ENCODE peak calls at places on chromosome 2, in five cellular contexts. G is RWPE1, H is MM.1S, M is right lobe of liver, X is foreskin keratinocyte. T is an unnamed sample.

GRCh38 chr2:201931955-201932354 is 101.7 kb upstream of the FZD7 start:
- DNase-seq in G (no peak), H (no peak), M (no peak), X (peak), T (no peak)

GRCh38 chr2:236146436-236146835 is 21.8 kb downstream of the GBX2 start:
- DNase-seq in G (no peak), H (no peak), M (no peak), X (no peak), T (no peak)

GRCh38 chr2:99787011-99787410 is 297.2 kb upstream of the REV1 start:
- DNase-seq in M (no peak), H (no peak), G (no peak), X (no peak), T (no peak)

GRCh38 chr2:138641277-138641676 is 138.9 kb downstream of the NXPH2 start:
- DNase-seq in H (no peak), M (no peak), G (peak), X (peak), T (no peak)

GRCh38 chr2:38722271-38723115 is 28.7 kb downstream of the SRSF7 start:
- DNase-seq in H (peak), M (no peak), G (no peak), X (no peak), T (no peak)

GRCh38 chr2:112335600-112335999 is 60.2 kb downstream of the ZC3H6 start:
- DNase-seq in G (no peak), M (no peak), H (no peak), X (no peak), T (no peak)

GRCh38 chr2:219308142-219309093 is 783 bp downstream of the PTPRN start:
- DNase-seq in M (peak), H (peak), G (peak), X (peak), T (no peak)

GRCh38 chr2:162768646-162769045 is 69.9 kb downstream of the KCNH7 start:
- DNase-seq in X (no peak), H (no peak), M (no peak), G (no peak), T (no peak)

GRCh38 chr2:150465703-150466569 is 21.5 kb downstream of the RND3 start:
- DNase-seq in M (no peak), X (peak), H (no peak), G (no peak), T (no peak)

DNA sequence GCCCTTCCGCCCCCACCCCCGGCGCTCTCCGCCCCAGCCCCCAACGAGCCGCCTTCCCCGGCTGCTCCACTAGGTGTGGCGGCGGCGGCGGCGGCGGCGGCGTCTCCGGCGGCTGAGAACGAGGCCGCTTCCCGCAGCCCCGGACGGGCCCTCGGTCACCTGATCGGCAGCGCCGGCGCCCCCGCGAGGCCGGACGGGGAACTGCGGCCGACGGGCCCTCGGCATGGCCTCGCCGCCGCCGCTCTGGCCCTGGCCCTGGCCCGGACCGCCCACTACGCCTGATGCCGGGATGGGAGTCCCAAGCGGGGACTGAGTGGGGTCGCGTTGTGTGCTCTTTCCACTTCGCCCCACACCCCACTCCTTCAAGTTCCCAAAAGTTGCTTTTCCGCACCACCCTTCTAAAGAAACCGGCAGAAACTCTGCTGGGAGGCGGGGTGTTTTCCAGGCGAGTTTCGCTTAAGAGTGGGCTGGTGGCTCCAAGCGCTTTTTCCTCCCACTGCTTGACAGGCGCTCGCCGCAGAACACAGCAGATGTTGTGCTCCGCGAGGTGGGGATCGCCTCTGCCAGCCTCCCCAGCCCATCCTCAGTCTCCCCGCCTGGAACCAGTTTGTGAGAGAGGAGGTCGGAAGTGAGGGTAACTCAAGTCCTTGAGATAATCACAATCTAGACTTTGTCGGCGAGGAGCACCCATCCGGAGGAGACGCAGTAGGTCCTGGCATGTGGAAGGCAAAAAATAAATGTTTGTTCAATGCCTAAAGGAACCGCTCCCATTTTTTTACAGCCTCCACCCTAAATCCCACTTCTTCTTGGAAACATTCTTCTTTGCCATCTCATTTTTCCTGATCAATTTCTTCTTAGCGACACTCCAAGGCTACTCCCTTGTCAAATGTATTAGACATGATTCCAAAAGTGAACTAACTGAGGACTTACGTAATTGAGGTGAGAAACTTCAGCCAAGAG is at the start of gene NCKAP1:
- DNase-seq in G (peak), H (peak), M (peak), X (peak), T (no peak)
- TF ChIP-seq CTCF in G (peak), H (peak), M (peak), X (peak), T (peak)

GRCh38 chr2:142290931-142291330 is 160.1 kb upstream of the LRP1B start:
- DNase-seq in G (no peak), H (no peak), X (peak), M (no peak), T (peak)

GRCh38 chr2:142291964-142292363 is 161.1 kb upstream of the LRP1B start:
- DNase-seq in H (no peak), G (peak), M (no peak), X (peak), T (no peak)

GRCh38 chr2:142285480-142285879 is 154.7 kb upstream of the LRP1B start:
- DNase-seq in G (no peak), X (no peak), M (no peak), H (no peak), T (no peak)

GRCh38 chr2:142280846-142281245 is 150.0 kb upstream of the LRP1B start:
- DNase-seq in X (no peak), H (no peak), M (no peak), G (no peak), T (no peak)

GRCh38 chr2:142286618-142287017 is 155.8 kb upstream of the LRP1B start:
- DNase-seq in H (no peak), G (peak), M (no peak), X (no peak), T (peak)
- TF ChIP-seq CTCF in H (peak), G (no peak), M (peak), X (peak), T (peak)

GRCh38 chr2:127469974-127470373 is 51.7 kb downstream of the PROC start:
- DNase-seq in M (no peak), G (no peak), X (no peak), H (no peak), T (no peak)

GRCh38 chr2:127469051-127469450 is 50.8 kb downstream of the PROC start:
- DNase-seq in G (no peak), X (no peak), H (no peak), M (no peak), T (no peak)

GRCh38 chr2:127471286-127471983 is 53.2 kb downstream of the PROC start:
- DNase-seq in H (no peak), M (no peak), G (no peak), X (no peak), T (no peak)

GRCh38 chr2:127475788-127476187 is 50.5 kb downstream of the IWS1 start:
- DNase-seq in M (no peak), X (no peak), H (no peak), G (no peak), T (no peak)

DNA sequence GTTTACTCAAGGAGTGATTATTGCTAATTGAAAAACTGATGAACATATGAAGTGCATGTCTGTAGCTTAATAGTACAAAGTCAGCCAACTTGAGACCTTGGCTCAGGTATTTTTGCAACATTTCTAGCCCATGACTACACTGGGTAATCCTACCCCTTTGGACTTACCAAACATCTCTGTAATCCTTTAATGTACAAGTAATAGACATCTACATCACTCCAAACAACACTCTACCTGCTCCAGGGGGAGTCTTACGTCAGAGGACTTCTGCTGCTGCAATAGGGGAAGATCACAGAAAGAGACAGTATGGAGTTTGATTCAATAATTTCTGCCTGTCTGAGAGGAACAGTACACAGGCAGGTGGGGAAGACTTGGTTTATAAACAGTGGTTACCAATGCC is 54.0 kb downstream of the IWS1 start:
- DNase-seq in G (no peak), X (no peak), H (no peak), M (no peak), T (no peak)
- TF ChIP-seq CTCF in G (no peak), X (no peak), H (no peak), M (no peak), T (no peak)

GRCh38 chr2:11444737-11445136 is 21.2 kb downstream of the E2F6 start:
- DNase-seq in M (no peak), G (no peak), X (no peak), H (no peak), T (no peak)
- TF ChIP-seq CTCF in M (no peak), G (no peak), X (peak), H (no peak), T (no peak)

GRCh38 chr2:26735096-26735495 is 29.0 kb upstream of the SLC35F6 start:
- DNase-seq in X (peak), H (no peak), M (no peak), G (no peak), T (no peak)

GRCh38 chr2:26732446-26732845 is 31.6 kb upstream of the SLC35F6 start:
- DNase-seq in X (no peak), M (no peak), H (no peak), G (no peak), T (no peak)

GRCh38 chr2:26730950-26731349 is 33.1 kb upstream of the SLC35F6 start:
- DNase-seq in H (no peak), X (no peak), G (no peak), M (no peak), T (no peak)

GRCh38 chr2:26731714-26732113 is 32.4 kb upstream of the SLC35F6 start:
- DNase-seq in G (no peak), X (no peak), H (no peak), M (no peak), T (no peak)

GRCh38 chr2:26733343-26733742 is 30.7 kb upstream of the SLC35F6 start:
- DNase-seq in M (no peak), H (no peak), G (no peak), X (no peak), T (no peak)
- TF ChIP-seq CTCF in M (no peak), H (no peak), G (no peak), X (no peak), T (no peak)